ENCODE peak calls at places on chromosomes 13 and 19, in five cellular contexts. W is neural progenitor cell, B is HL-60, S is AG09309, C is heart right ventricle. M is an unnamed sample.

GRCh38 chr13:106063591-106064308 is 471.7 kb downstream of the EFNB2 start:
- DNase-seq in S (peak; percentile 56), C (no peak), W (no peak), B (no peak), M (no peak)

GRCh38 chr19:44176590-44176989 is 11.7 kb downstream of the ZNF226 start:
- DNase-seq in C (no peak), B (no peak), S (no peak), W (no peak), M (no peak)

GRCh38 chr19:45800009-45800553 is 7.4 kb upstream of the DMWD start:
- DNase-seq in B (no peak), S (no peak), C (no peak), W (no peak), M (peak; percentile 54)

GRCh38 chr19:10419200-10419645 is 1.1 kb upstream of the PDE4A start:
- DNase-seq in C (no peak), B (no peak), S (no peak), W (peak; percentile 62), M (peak; percentile 75)

GRCh38 chr19:15495151-15495550 is 13.2 kb upstream of the CYP4F22 start:
- DNase-seq in W (no peak), B (no peak), S (no peak), C (no peak), M (no peak)

GRCh38 chr19:57803594-57804325 is 11.0 kb downstream of the ZNF552 start:
- DNase-seq in C (no peak), W (peak; percentile 95), B (no peak), S (peak; percentile 67), M (peak; percentile 89)

GRCh38 chr19:14434543-14435319 is 1.6 kb downstream of the PKN1 start:
- DNase-seq in S (peak; percentile 5), W (no peak), B (peak; percentile 67), C (peak; percentile 78), M (no peak)

GRCh38 chr13:93727301-93728141 is 500.9 kb downstream of the GPC6 start:
- DNase-seq in B (no peak), S (peak; percentile 62), C (no peak), W (no peak), M (no peak)

GRCh38 chr13:110925023-110925608 is 10.2 kb upstream of the ANKRD10 start:
- DNase-seq in C (no peak), W (peak; percentile 55), B (no peak), S (no peak), M (peak; percentile 74)

GRCh38 chr13:33218020-33218419 is 67.5 kb downstream of the STARD13 start:
- DNase-seq in C (no peak), B (no peak), W (no peak), S (no peak), M (peak; percentile 51)

GRCh38 chr13:110676511-110677204 is 29.3 kb downstream of the CARS2 start:
- DNase-seq in B (no peak), W (no peak), C (no peak), S (no peak), M (no peak)

GRCh38 chr13:35984776-35985453 is 146.3 kb downstream of the DCLK1 start:
- DNase-seq in C (no peak), S (no peak), B (no peak), W (peak; percentile 67), M (peak; percentile 66)

GRCh38 chr13:38759390-38759789 is 72.5 kb downstream of the FREM2 start:
- DNase-seq in C (no peak), B (no peak), S (no peak), W (no peak), M (no peak)

GRCh38 chr13:113597386-113598080 is 13.0 kb downstream of the TFDP1 start:
- DNase-seq in S (no peak), C (no peak), W (no peak), B (no peak), M (peak; percentile 28)

GRCh38 chr19:28519950-28520861 is 692.7 kb downstream of the UQCRFS1 start:
- DNase-seq in B (no peak), S (no peak), W (peak; percentile 17), C (no peak), M (no peak)

GRCh38 chr13:21625366-21625765 is 21.4 kb upstream of the MICU2 start:
- DNase-seq in C (no peak), B (no peak), S (no peak), W (no peak), M (no peak)

GRCh38 chr13:110625771-110626321 is 10.5 kb downstream of the NAXD start:
- DNase-seq in B (no peak), S (no peak), W (no peak), C (no peak), M (peak; percentile 52)

GRCh38 chr13:44197791-44198770 is 175.5 kb upstream of the SERP2 start:
- DNase-seq in S (peak; percentile 2), W (no peak), B (no peak), C (no peak), M (no peak)

GRCh38 chr13:49527123-49527522 is 31.4 kb downstream of the PHF11 start:
- DNase-seq in W (no peak), C (no peak), S (no peak), B (no peak), M (no peak)

GRCh38 chr13:42894765-42895181 is 97.3 kb downstream of the EPSTI1 start:
- DNase-seq in W (no peak), B (no peak), C (peak; percentile 75), S (no peak), M (no peak)

GRCh38 chr19:34253711-34254551 is 423 bp upstream of the GARRE1 start:
- DNase-seq in W (peak; percentile 97), B (peak; percentile 51), C (peak; percentile 90), S (no peak), M (peak; percentile 96)

GRCh38 chr19:17327654-17328516 is 6.8 kb downstream of the ANO8 start:
- DNase-seq in W (peak; percentile 96), C (no peak), B (no peak), S (no peak), M (peak; percentile 97)

GRCh38 chr19:32945260-32945659 is 26.5 kb downstream of the CEP89 start:
- DNase-seq in C (no peak), S (no peak), B (no peak), W (no peak), M (no peak)

GRCh38 chr13:104011505-104012270 is 945.5 kb upstream of the SLC10A2 start:
- DNase-seq in S (no peak), C (no peak), W (peak; percentile 51), B (no peak), M (peak; percentile 63)

GRCh38 chr13:76758257-76758656 is 127.9 kb downstream of the KCTD12 start:
- DNase-seq in W (no peak), B (no peak), C (no peak), S (no peak), M (no peak)

GRCh38 chr13:78593652-78594494 is 9.5 kb downstream of the POU4F1 start:
- DNase-seq in B (no peak), C (no peak), S (no peak), W (peak; percentile 85), M (peak; percentile 73)

GRCh38 chr13:24616514-24616913 is 63.7 kb upstream of the ATP12A start:
- DNase-seq in S (no peak), W (no peak), B (no peak), C (no peak), M (no peak)

GRCh38 chr19:28575816-28576215 is 637.1 kb downstream of the UQCRFS1 start:
- DNase-seq in C (no peak), W (no peak), B (no peak), S (no peak), M (peak; percentile 6)

GRCh38 chr13:39385621-39386231 is 217.3 kb downstream of the LHFPL6 start:
- DNase-seq in S (no peak), B (no peak), C (no peak), W (peak; percentile 83), M (no peak)

GRCh38 chr13:87129602-87130300 is 541.4 kb upstream of the SLITRK5 start:
- DNase-seq in S (no peak), B (no peak), C (no peak), W (no peak), M (no peak)

GRCh38 chr13:59730026-59730425 is 433.7 kb downstream of the DIAPH3 start:
- DNase-seq in C (no peak), B (no peak), W (no peak), S (no peak), M (no peak)

GRCh38 chr13:26555413-26555812 is 2.1 kb upstream of the WASF3 start:
- DNase-seq in B (no peak), C (no peak), S (no peak), W (no peak), M (no peak)

DNA sequence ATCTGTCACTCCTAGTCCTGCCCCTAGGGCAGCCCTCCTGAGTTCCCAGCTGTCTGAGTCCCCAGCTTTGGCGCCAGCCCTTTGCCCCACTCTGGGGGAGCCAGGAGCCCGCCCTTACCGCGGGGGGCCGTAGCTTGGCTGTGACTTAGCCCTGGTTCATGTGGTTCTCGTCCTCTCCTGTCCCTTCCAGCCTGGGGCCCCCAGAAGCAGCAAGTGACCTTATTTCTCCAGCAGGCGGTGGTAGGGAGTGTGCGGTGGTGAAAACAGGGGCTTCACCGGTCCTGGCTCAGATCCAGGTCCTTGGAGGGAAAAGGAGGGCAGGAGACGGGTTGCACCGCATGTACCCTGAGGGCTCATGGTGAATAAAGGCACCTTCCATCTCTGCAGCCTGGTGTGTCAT is 7.9 kb downstream of the GIPC3 start:
- DNase-seq in W (peak; percentile 48), S (no peak), B (no peak), C (no peak), M (peak; percentile 85)
- TF ChIP-seq CTCF in W (peak; percentile 39), S (no peak), B (no peak), C (no peak), M (peak; percentile 67)

GRCh38 chr19:49878744-49879070 is 1.2 kb downstream of the TBC1D17 start:
- DNase-seq in W (no peak), C (no peak), B (no peak), S (no peak), M (no peak)
- H3K4me3 ChIP-seq in W (peak overlapping the region; percentile 88), C (peak overlapping the region; percentile 81), B (peak overlapping the region; percentile 81), S (peak overlapping the region; percentile 96), M (peak overlapping the region; percentile 96)

DNA sequence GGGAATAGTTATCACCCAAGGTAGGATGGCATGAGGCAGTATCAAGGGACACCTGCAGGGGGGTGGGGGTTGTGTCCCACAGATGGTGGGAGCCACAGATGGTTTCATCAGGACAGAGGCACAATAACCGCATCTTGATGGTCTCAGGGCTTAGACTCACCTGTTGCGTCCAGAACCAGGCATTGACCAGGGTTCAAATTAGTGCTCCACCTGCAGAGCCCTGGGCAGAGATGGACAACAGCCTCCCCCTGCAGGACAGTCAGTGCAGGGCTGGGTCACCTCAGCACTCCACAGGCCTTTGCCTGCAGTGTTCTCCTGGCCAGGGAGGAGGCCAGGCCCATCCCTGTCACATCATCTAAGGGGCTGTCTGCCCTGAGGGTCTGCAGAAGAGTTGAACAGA is 14.5 kb upstream of the CEACAM1 start:
- DNase-seq in S (no peak), W (no peak), C (no peak), B (no peak), M (no peak)
- TF ChIP-seq CTCF in S (no peak), W (no peak), C (no peak), B (no peak), M (peak; percentile 67)

DNA sequence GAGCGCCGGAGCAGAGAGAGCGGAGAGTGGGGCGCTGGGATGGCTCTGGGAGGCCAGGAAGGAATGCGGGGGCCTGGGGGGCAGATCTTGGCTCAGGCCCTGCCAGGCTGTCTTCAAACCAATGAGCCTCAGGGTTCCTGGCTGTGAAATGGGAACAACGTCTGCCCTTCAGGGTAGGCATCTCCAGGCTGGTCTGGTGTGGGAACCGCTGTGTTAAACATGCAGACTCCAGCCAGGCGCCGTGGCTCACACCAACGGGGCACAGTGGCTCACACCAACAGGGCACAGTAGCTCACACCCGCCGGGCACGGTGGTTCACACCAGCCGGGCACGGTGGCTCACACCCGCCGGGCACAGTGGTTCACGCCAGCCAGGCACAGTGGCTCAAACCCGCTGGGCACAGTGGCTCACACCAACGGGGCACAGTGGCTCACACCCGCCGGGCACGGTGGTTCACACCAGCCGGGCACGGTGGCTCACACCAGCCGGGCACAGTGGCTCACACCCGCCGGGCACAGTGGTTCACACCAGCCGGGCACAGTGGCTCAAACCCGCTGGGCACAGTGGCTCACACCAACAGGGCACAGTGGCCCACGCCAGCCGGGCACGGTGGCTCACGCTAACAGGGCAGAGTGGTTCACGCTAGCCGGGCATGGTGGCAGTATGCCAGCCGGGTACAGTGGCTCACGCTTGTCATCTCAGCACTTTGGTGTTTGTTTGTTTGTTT is 40.1 kb downstream of the EFNA2 start:
- DNase-seq in B (no peak), C (no peak), S (no peak), W (no peak), M (no peak)
- H3K4me3 ChIP-seq in B (no peak overlapping the region), C (peak overlapping the region; percentile 55), S (no peak overlapping the region), W (no peak overlapping the region), M (no peak overlapping the region)